ENCODE peak calls at places on chromosomes 13 and 19, in ten cellular contexts. C is psoas muscle, L is tibial artery, F is GM23338, X is fibroblast of lung, G is lower lobe of right lung, T is heart left ventricle, J is neural progenitor cell, B is DND-41, D is body of pancreas. Q is an unnamed sample.

GRCh38 chr13:91740811-91741210 is 342.4 kb downstream of the GPC5 start:
- DNase-seq in C (no peak), L (no peak), F (no peak), X (no peak), G (no peak), T (no peak), J (peak; percentile 54), B (no peak), D (no peak), Q (no peak)

GRCh38 chr19:53877361-53877766 is 4.6 kb upstream of the PRKCG start:
- DNase-seq in C (no peak), L (no peak), F (peak; percentile 34), X (no peak), G (no peak), T (no peak), J (no peak), B (no peak), D (no peak), Q (no peak)

GRCh38 chr19:7535035-7535992 is at the start of gene PNPLA6:
- DNase-seq in C (peak; percentile 97), L (peak; percentile 97), F (peak; percentile 97), X (peak; percentile 93), G (peak; percentile 98), T (peak; percentile 97), J (peak; percentile 98), B (peak; percentile 92), D (peak; percentile 98), Q (peak; percentile 94)

GRCh38 chr13:39855236-39855635 is 199.8 kb downstream of the COG6 start:
- DNase-seq in C (no peak), L (no peak), F (no peak), X (no peak), G (no peak), T (no peak), J (no peak), B (no peak), D (no peak), Q (no peak)

GRCh38 chr13:43815204-43815603 is 28.4 kb upstream of the ENOX1 start:
- DNase-seq in C (no peak), L (no peak), F (no peak), X (peak; percentile 51), G (no peak), T (no peak), J (no peak), B (no peak), D (no peak), Q (no peak)

GRCh38 chr13:79458436-79458835 is 22.5 kb upstream of the NDFIP2 start:
- DNase-seq in C (no peak), L (no peak), F (no peak), X (no peak), G (no peak), T (no peak), J (no peak), B (no peak), D (no peak), Q (no peak)

GRCh38 chr19:35949131-35949530 is 13.0 kb downstream of the LRFN3 start:
- DNase-seq in C (no peak), L (no peak), F (peak; percentile 28), X (no peak), G (no peak), T (no peak), J (no peak), B (no peak), D (no peak), Q (no peak)

GRCh38 chr19:40133491-40133890 is 42.7 kb upstream of the ZNF780A start:
- DNase-seq in C (no peak), L (no peak), F (no peak), X (no peak), G (no peak), T (no peak), J (no peak), B (no peak), D (no peak), Q (no peak)

GRCh38 chr13:66162470-66162869 is 1067.7 kb downstream of the PCDH9 start:
- DNase-seq in C (no peak), L (no peak), F (no peak), X (no peak), G (no peak), T (no peak), J (no peak), B (peak; percentile 67), D (no peak), Q (no peak)

GRCh38 chr19:54160182-54160811 is 776 bp upstream of the LENG1 start:
- DNase-seq in C (no peak), L (no peak), F (peak; percentile 55), X (no peak), G (no peak), T (no peak), J (peak; percentile 59), B (peak; percentile 25), D (no peak), Q (no peak)

GRCh38 chr13:26202365-26202972 is 19.6 kb downstream of the RNF6 start:
- DNase-seq in C (no peak), L (no peak), F (no peak), X (no peak), G (no peak), T (no peak), J (no peak), B (no peak), D (no peak), Q (no peak)

GRCh38 chr19:18419699-18420460 is 682 bp downstream of the SSBP4 start:
- DNase-seq in C (peak; percentile 51), L (peak; percentile 75), F (peak; percentile 55), X (no peak), G (peak; percentile 66), T (peak; percentile 39), J (peak; percentile 62), B (peak; percentile 71), D (peak; percentile 54), Q (peak; percentile 78)

GRCh38 chr13:113782472-113782871 is 23.4 kb downstream of the TMEM255B start:
- DNase-seq in C (no peak), L (no peak), F (no peak), X (no peak), G (no peak), T (no peak), J (no peak), B (no peak), D (no peak), Q (no peak)

GRCh38 chr13:60260440-60260839 is 96.7 kb upstream of the DIAPH3 start:
- DNase-seq in C (no peak), L (no peak), F (peak; percentile 74), X (no peak), G (no peak), T (no peak), J (peak; percentile 26), B (no peak), D (no peak), Q (no peak)
- TF ChIP-seq CTCF in C (no peak), L (no peak), F (peak; percentile 53), X (peak; percentile 17), G (no peak), T (no peak), J (peak; percentile 30), B (no peak), D (no peak), Q (no peak)

DNA sequence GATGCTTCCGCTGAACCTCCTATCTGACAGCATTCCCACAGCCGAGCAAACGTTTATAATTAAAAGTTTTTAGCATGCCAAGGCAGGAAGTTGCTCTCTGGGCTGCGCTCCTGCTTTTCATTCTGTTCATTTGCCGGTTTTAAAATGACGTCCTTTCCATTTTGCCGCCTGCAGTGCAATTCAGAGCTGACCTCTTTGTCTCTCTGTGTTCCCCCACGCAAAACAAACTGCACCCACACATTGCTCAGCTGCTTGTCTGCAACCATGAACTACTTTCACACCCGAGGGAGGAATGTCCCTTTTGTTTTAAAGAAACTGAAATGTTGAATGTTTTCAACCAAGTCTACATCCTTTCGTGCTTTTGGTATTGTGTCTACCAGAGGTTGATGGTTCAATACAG is 416.5 kb downstream of the EFNB2 start:
- DNase-seq in C (no peak), L (no peak), F (no peak), X (no peak), G (no peak), T (no peak), J (no peak), B (no peak), D (no peak), Q (no peak)
- H3K4me3 ChIP-seq in C (no peak overlapping the region), L (no peak overlapping the region), F (no peak overlapping the region), X (no peak overlapping the region), G (no peak overlapping the region), T (no peak overlapping the region), J (no peak overlapping the region), B (no peak overlapping the region), D (no peak overlapping the region), Q (no peak overlapping the region)

DNA sequence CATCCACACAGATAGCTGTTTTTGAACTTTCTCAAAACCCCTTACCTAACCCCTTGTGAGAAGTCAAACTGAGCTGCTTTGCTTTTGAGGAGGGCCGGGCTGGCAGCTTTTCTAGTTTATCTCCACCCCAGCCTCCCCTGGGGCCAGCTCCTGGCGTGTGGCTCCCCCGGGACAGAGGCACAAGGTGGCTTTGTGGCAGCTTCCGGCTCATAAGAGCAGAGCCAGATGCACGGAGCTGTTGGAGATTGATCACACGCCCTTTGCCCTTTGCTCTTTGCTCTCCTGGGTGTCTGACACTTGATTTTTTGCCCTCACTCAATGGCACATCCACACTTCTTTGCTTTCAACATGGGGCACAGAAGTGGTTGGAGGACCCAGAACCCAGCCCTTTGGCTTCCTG is 25.0 kb upstream of the RNF113B start:
- DNase-seq in C (no peak), L (no peak), F (no peak), X (no peak), G (no peak), T (no peak), J (peak; percentile 25), B (peak; percentile 64), D (peak; percentile 25), Q (no peak)
- H3K27ac ChIP-seq in C (no peak overlapping the region), L (no peak overlapping the region), F (peak overlapping the region; percentile 97), X (peak overlapping the region; percentile 24), G (no peak overlapping the region), T (no peak overlapping the region), J (peak overlapping the region; percentile 59), B (no peak overlapping the region), D (no peak overlapping the region), Q (no peak overlapping the region)

GRCh38 chr13:45921337-45921736 is 69.8 kb upstream of the SIAH3 start:
- DNase-seq in C (no peak), L (no peak), F (no peak), X (no peak), G (no peak), T (no peak), J (no peak), B (no peak), D (no peak), Q (no peak)

GRCh38 chr13:45928843-45929242 is 77.3 kb upstream of the SIAH3 start:
- DNase-seq in C (no peak), L (no peak), F (no peak), X (peak; percentile 25), G (no peak), T (no peak), J (no peak), B (no peak), D (peak; percentile 40), Q (no peak)

GRCh38 chr13:45928196-45928595 is 76.6 kb upstream of the SIAH3 start:
- DNase-seq in C (no peak), L (no peak), F (no peak), X (no peak), G (no peak), T (no peak), J (no peak), B (no peak), D (no peak), Q (no peak)

DNA sequence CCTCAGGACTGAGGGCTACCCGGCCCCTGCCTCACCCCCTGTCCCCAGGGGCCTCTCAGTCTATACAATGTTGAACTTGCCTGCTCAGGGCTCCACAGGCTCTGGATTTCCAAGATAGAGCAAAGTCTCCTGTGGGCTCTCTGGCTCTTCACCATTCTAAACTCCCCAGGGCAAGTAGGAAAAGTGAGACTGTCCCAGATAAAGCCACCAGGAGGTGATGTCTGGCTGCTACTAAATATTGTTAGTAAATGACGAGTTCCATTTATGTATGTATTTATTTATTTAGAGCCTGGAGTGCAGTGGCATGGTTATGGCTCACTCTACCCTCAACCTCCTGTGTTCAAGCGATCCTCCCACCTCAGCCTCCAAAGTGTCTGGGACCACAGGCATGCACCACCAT is 73.6 kb upstream of the SIAH3 start:
- DNase-seq in C (no peak), L (no peak), F (peak; percentile 8), X (peak; percentile 5), G (no peak), T (no peak), J (no peak), B (no peak), D (no peak), Q (no peak)
- TF ChIP-seq CTCF in C (no peak), L (no peak), F (peak; percentile 18), X (peak; percentile 19), G (no peak), T (no peak), J (no peak), B (peak; percentile 32), D (no peak), Q (no peak)